ENCODE peak calls at places on chromosome 9, in six cellular contexts. W is heart right ventricle, V is tibial nerve, H is DND-41, N is foreskin fibroblast, Z is left ventricle myocardium inferior. M is an unnamed sample.
A peak's percentile ranks its signal among the peaks of the same experiment; 100 is the strongest.

GRCh38 chr9:134883040-134883782 is 2.6 kb downstream of the FCN2 start:
- DNase-seq in W (no peak), V (no peak), H (no peak), N (no peak), Z (no peak), M (no peak)

GRCh38 chr9:36436909-36437308 is 36.8 kb upstream of the RNF38 start:
- DNase-seq in W (peak; percentile 24), V (no peak), H (no peak), N (peak; percentile 16), Z (peak; percentile 41), M (no peak)

GRCh38 chr9:134538856-134539562 is 102.6 kb upstream of the COL5A1 start:
- DNase-seq in W (no peak), V (no peak), H (no peak), N (peak; percentile 52), Z (peak; percentile 10), M (no peak)

GRCh38 chr9:136962701-136963248 is 10.7 kb downstream of the LCN12 start:
- DNase-seq in W (no peak), V (no peak), H (no peak), N (no peak), Z (no peak), M (no peak)

GRCh38 chr9:106945727-106946690 is 83.0 kb downstream of the ZNF462 start:
- DNase-seq in W (no peak), V (no peak), H (no peak), N (peak; percentile 89), Z (no peak), M (no peak)

GRCh38 chr9:98226516-98226915 is 28.9 kb downstream of the TBC1D2 start:
- DNase-seq in W (no peak), V (no peak), H (no peak), N (peak; percentile 50), Z (no peak), M (no peak)

GRCh38 chr9:133683494-133684460 is 47.6 kb downstream of the DBH start:
- DNase-seq in W (peak; percentile 71), V (no peak), H (peak; percentile 54), N (peak; percentile 32), Z (peak; percentile 77), M (no peak)

GRCh38 chr9:4035809-4036208 is 264.1 kb downstream of the GLIS3 start:
- DNase-seq in W (no peak), V (no peak), H (no peak), N (no peak), Z (no peak), M (no peak)

GRCh38 chr9:90942555-90942954 is 140.9 kb downstream of the SYK start:
- DNase-seq in W (no peak), V (no peak), H (peak; percentile 76), N (no peak), Z (no peak), M (no peak)

GRCh38 chr9:101567725-101567993 is 27.1 kb downstream of the PPP3R2 start:
- DNase-seq in W (no peak), V (no peak), H (no peak), N (no peak), Z (no peak), M (no peak)
- TF ChIP-seq CTCF in W (no peak), V (no peak), H (no peak), N (no peak), Z (no peak), M (no peak)

DNA sequence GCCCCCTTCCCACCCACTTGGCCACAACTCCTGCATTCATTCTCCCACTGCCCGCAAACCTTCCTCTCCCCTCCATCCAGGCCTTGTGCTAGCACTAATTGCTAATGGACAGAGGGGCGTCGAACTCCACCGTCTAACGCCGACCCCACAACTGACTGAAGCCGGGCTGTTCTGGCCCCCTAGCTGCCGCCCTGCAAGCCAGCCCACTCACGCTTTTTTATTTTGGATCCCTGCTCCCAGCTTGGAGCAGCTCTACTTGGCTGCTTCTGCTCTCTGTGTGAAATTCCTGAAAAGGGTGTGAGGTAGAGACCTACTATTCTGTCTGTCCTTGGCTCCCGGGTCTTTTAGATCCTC is 704 bp upstream of the ASTN2 start:
- DNase-seq in W (no peak), V (no peak), H (no peak), N (peak; percentile 1), Z (no peak), M (no peak)
- H3K4me3 ChIP-seq in W (peak overlapping the region; percentile 46), V (no peak overlapping the region), H (no peak overlapping the region), N (no peak overlapping the region), Z (peak overlapping the region; percentile 62), M (no peak overlapping the region)

GRCh38 chr9:20191239-20191840 is 402.5 kb upstream of the SLC24A2 start:
- DNase-seq in W (no peak), V (no peak), H (no peak), N (peak; percentile 36), Z (no peak), M (no peak)
- TF ChIP-seq CTCF in W (no peak), V (no peak), H (no peak), N (no peak), Z (no peak), M (no peak)

GRCh38 chr9:132582276-132582785 is at the start of gene BARHL1:
- DNase-seq in W (no peak), V (no peak), H (no peak), N (no peak), Z (no peak), M (no peak)
- H3K4me3 ChIP-seq in W (peak within 1 kb of the TSS; percentile 45), V (peak within 1 kb of the TSS; percentile 25), H (no peak within 1 kb of the TSS), N (peak within 1 kb of the TSS; percentile 19), Z (peak within 1 kb of the TSS; percentile 53), M (no peak within 1 kb of the TSS)

M was measured in GM12864.